ENCODE peak calls at places on chromosomes 12 and 14, in ten cellular contexts. U, T, K, A, H, I, Q, Z, J and R are unnamed samples. For H3K27me3, the result is how much of the 10 kb centered on the place peaks cover.

GRCh38 chr14:104191409-104191997 is 53.1 kb downstream of the KIF26A start:
- DNase-seq in U (no peak), T (no peak), K (no peak), A (no peak), H (no peak), I (no peak), Q (no peak), Z (no peak), J (no peak), R (no peak)

GRCh38 chr14:100611811-100612480 is 24.7 kb upstream of the BEGAIN start:
- DNase-seq in U (no peak), T (no peak), K (no peak), A (no peak), H (no peak), I (no peak), Q (no peak), Z (no peak), J (peak), R (no peak)

GRCh38 chr14:94373708-94374107 is 14.7 kb downstream of the SERPINA1 start:
- DNase-seq in U (no peak), T (peak), K (peak), A (no peak), H (no peak), I (peak), Q (peak), Z (no peak), J (no peak), R (no peak)

GRCh38 chr12:2335109-2335508 is 282.3 kb downstream of the CACNA1C start:
- DNase-seq in U (no peak), T (no peak), K (no peak), A (no peak), H (no peak), I (no peak), Q (no peak), Z (no peak), J (no peak), R (no peak)

GRCh38 chr14:62670526-62670925 is 374.7 kb downstream of the KCNH5 start:
- DNase-seq in U (no peak), T (no peak), K (peak), A (no peak), H (no peak), I (no peak), Q (no peak), Z (no peak), J (no peak), R (no peak)

GRCh38 chr12:94941440-94941862 is 62.0 kb downstream of the NDUFA12 start:
- DNase-seq in U (no peak), T (peak), K (peak), A (peak), H (no peak), I (no peak), Q (no peak), Z (peak), J (peak), R (peak)

GRCh38 chr14:34933301-34933700 is 49.5 kb upstream of the SRP54 start:
- DNase-seq in U (no peak), T (no peak), K (no peak), A (no peak), H (no peak), I (no peak), Q (no peak), Z (no peak), J (no peak), R (no peak)

GRCh38 chr14:75238728-75239455 is 39.7 kb upstream of the FOS start:
- DNase-seq in U (no peak), T (no peak), K (no peak), A (no peak), H (no peak), I (no peak), Q (no peak), Z (no peak), J (no peak), R (no peak)

GRCh38 chr12:19437996-19438395 is 1.3 kb upstream of the AEBP2 start:
- DNase-seq in U (no peak), T (no peak), K (no peak), A (no peak), H (no peak), I (no peak), Q (no peak), Z (no peak), J (no peak), R (no peak)

GRCh38 chr12:97465012-97465345 is 2.4 kb downstream of the RMST start:
- DNase-seq in U (no peak), T (no peak), K (no peak), A (no peak), H (no peak), I (no peak), Q (no peak), Z (no peak), J (no peak), R (no peak)

GRCh38 chr14:65866906-65867305 is 454.4 kb downstream of the FUT8 start:
- DNase-seq in U (no peak), T (no peak), K (peak), A (no peak), H (no peak), I (no peak), Q (no peak), Z (no peak), J (no peak), R (peak)

GRCh38 chr12:120079352-120080042 is 37.1 kb downstream of the RAB35 start:
- DNase-seq in U (no peak), T (no peak), K (no peak), A (no peak), H (no peak), I (no peak), Q (peak), Z (no peak), J (no peak), R (no peak)

GRCh38 chr14:61188936-61189808 is 92.0 kb downstream of the TMEM30B start:
- DNase-seq in U (peak), T (peak), K (peak), A (no peak), H (no peak), I (no peak), Q (no peak), Z (peak), J (peak), R (peak)

GRCh38 chr12:25583545-25583944 is 30.5 kb upstream of the LMNTD1 start:
- DNase-seq in U (no peak), T (no peak), K (peak), A (no peak), H (no peak), I (no peak), Q (peak), Z (peak), J (peak), R (peak)

GRCh38 chr12:48388938-48389337 is 38.2 kb upstream of the ZNF641 start:
- DNase-seq in U (no peak), T (no peak), K (peak), A (no peak), H (no peak), I (no peak), Q (no peak), Z (no peak), J (no peak), R (no peak)

GRCh38 chr14:104162495-104162894 is 24.1 kb downstream of the KIF26A start:
- DNase-seq in U (no peak), T (no peak), K (no peak), A (no peak), H (no peak), I (no peak), Q (no peak), Z (no peak), J (no peak), R (no peak)

GRCh38 chr14:104972301-104973211 is 5.6 kb downstream of the AHNAK2 start:
- DNase-seq in U (no peak), T (peak), K (no peak), A (no peak), H (no peak), I (no peak), Q (peak), Z (no peak), J (no peak), R (peak)

GRCh38 chr12:44674866-44675265 is 201.2 kb downstream of the NELL2 start:
- DNase-seq in U (no peak), T (no peak), K (no peak), A (no peak), H (no peak), I (no peak), Q (no peak), Z (no peak), J (no peak), R (no peak)

GRCh38 chr12:55925870-55926737 is 1.6 kb downstream of the PYM1 start:
- DNase-seq in U (no peak), T (no peak), K (no peak), A (no peak), H (no peak), I (no peak), Q (peak), Z (no peak), J (no peak), R (no peak)

GRCh38 chr12:6540181-6540877 is 6.0 kb downstream of the GAPDH start:
- DNase-seq in U (no peak), T (peak), K (peak), A (no peak), H (no peak), I (peak), Q (peak), Z (peak), J (peak), R (peak)

GRCh38 chr12:65656904-65657351 is 167.4 kb upstream of the HMGA2 start:
- DNase-seq in U (no peak), T (no peak), K (peak), A (no peak), H (no peak), I (peak), Q (peak), Z (no peak), J (no peak), R (no peak)

GRCh38 chr14:68655021-68655811 is 137.7 kb downstream of the ZFP36L1 start:
- DNase-seq in U (no peak), T (no peak), K (peak), A (no peak), H (no peak), I (no peak), Q (no peak), Z (peak), J (peak), R (peak)

GRCh38 chr14:33679461-33680225 is 271.2 kb downstream of the EGLN3 start:
- DNase-seq in U (peak), T (no peak), K (peak), A (no peak), H (no peak), I (no peak), Q (no peak), Z (no peak), J (no peak), R (no peak)

GRCh38 chr14:70641548-70642312 is at the start of gene TTC9:
- DNase-seq in U (peak), T (no peak), K (peak), A (no peak), H (no peak), I (no peak), Q (no peak), Z (no peak), J (peak), R (peak)

GRCh38 chr12:114674201-114675047 is 9.6 kb downstream of the TBX3 start:
- DNase-seq in U (peak), T (no peak), K (no peak), A (no peak), H (no peak), I (no peak), Q (no peak), Z (no peak), J (no peak), R (peak)

GRCh38 chr12:123516221-123516780 is 17.2 kb downstream of the RILPL1 start:
- DNase-seq in U (no peak), T (no peak), K (no peak), A (no peak), H (no peak), I (no peak), Q (no peak), Z (no peak), J (no peak), R (no peak)

GRCh38 chr12:51846911-51847829 is 1.3 kb downstream of the FIGNL2 start:
- DNase-seq in U (peak), T (no peak), K (peak), A (peak), H (no peak), I (no peak), Q (no peak), Z (no peak), J (peak), R (peak)
- H3K4me3 ChIP-seq in U (peak), T (peak), K (peak), A (peak), H (peak), I (peak), Q (no peak), Z (peak), J (peak), R (peak)

GRCh38 chr12:67211029-67211428 is 58.1 kb upstream of the CAND1 start:
- DNase-seq in U (no peak), T (no peak), K (no peak), A (no peak), H (no peak), I (no peak), Q (no peak), Z (no peak), J (no peak), R (no peak)

GRCh38 chr12:67208326-67209067 is 60.7 kb upstream of the CAND1 start:
- DNase-seq in U (no peak), T (no peak), K (no peak), A (no peak), H (no peak), I (no peak), Q (no peak), Z (no peak), J (no peak), R (no peak)

GRCh38 chr12:67211494-67211893 is 57.7 kb upstream of the CAND1 start:
- DNase-seq in U (no peak), T (no peak), K (no peak), A (no peak), H (no peak), I (no peak), Q (no peak), Z (no peak), J (no peak), R (no peak)
- H3K27me3 ChIP-seq in U (under half), T (under half), K (under half), A (under half), H (under half), I (under half), Q (half or more), Z (under half), J (under half), R (under half)

GRCh38 chr12:64061868-64062375 is 160.2 kb downstream of the KICS2 start:
- DNase-seq in U (no peak), T (no peak), K (no peak), A (no peak), H (no peak), I (no peak), Q (no peak), Z (no peak), J (no peak), R (no peak)
- H3K4me3 ChIP-seq in U (no peak), T (no peak), K (no peak), A (no peak), H (no peak), I (no peak), Q (no peak), Z (no peak), J (no peak), R (no peak)

DNA sequence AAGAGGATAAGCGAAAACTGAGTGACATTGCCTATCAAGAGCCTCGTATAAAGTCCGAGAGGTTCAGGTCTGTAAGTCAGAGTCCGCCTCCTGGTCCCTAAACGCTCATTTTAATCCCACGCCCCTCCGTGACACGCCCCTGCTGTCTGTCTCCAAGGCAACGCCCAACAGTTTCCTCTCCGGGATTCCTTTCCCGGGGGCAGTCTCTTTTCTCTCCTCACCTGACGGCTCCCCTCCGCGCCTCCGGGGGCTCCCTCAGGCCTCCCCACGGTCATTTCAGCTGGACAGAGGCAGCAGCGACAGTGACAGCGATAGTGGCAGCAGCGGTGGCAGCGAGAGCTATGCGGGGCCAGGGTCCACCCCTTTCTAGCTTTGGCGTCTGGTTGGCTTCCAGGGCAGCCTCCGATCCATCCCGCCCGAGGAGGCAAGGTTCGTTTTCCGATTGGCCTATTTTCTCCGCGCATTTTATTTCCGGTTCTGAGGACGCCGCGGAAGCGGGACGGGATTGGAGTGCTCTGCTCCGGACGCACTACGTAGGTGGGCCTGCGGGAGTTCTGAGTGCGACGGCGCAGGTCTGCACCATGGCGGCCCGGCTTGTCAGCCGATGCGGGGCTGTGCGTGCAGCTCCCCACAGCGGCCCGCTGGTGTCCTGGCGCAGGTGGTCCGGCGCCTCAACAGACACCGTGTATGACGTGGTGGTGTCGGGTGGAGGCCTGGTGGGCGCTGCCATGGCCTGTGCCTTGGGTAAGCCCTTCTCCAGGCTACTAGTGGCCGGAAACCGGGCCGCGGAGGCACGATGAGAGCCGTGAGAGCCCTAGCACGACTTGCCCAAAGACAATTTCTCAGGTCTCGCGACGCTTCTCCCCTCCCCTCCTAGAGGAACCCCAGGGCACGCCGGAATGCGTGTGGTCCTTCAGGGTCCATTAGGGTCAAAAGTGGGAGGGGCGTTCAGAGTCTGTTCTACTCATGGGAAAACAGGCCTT is at the start of the genes COQ6 and FAM161B:
- DNase-seq in U (peak), T (peak), K (peak), A (peak), H (peak), I (peak), Q (peak), Z (peak), J (peak), R (peak)
- H3K27me3 ChIP-seq in U (under half), T (under half), K (under half), A (under half), H (under half), I (under half), Q (under half), Z (under half), J (under half), R (under half)

GRCh38 chr14:50399251-50400032 is 2.8 kb upstream of the CDKL1 start:
- DNase-seq in U (no peak), T (no peak), K (peak), A (no peak), H (no peak), I (peak), Q (peak), Z (no peak), J (no peak), R (peak)

GRCh38 chr14:50394713-50395112 is 2.0 kb downstream of the CDKL1 start:
- DNase-seq in U (no peak), T (no peak), K (no peak), A (no peak), H (no peak), I (no peak), Q (no peak), Z (no peak), J (no peak), R (no peak)

GRCh38 chr14:50397461-50398196 is 948 bp upstream of the CDKL1 start:
- DNase-seq in U (no peak), T (no peak), K (no peak), A (no peak), H (no peak), I (no peak), Q (no peak), Z (no peak), J (peak), R (peak)

GRCh38 chr14:50396636-50397460 is at the start of gene CDKL1:
- DNase-seq in U (peak), T (peak), K (peak), A (peak), H (no peak), I (peak), Q (no peak), Z (no peak), J (peak), R (peak)

DNA sequence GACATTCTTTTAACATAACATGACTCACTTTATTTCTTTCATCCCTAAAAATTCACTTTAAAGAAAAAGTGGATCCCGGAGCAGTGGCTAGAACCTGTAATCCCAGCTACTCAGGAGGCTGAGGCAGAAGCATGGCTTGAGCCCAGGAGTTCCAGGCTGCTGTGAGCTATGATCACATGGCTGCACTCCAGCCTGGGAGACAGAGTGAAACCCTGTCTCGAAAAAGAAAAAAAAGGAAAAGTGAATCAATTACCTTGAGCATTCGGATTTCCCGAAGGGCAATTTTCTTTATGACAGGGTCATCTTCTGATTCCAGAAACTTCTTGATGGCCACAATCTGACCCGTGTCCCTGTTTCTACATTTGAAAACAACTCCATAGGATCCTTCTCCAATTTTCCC is 1.2 kb downstream of the CDKL1 start:
- DNase-seq in U (no peak), T (no peak), K (no peak), A (no peak), H (no peak), I (no peak), Q (no peak), Z (no peak), J (no peak), R (no peak)
- H3K4me3 ChIP-seq in U (no peak), T (peak), K (no peak), A (no peak), H (peak), I (peak), Q (no peak), Z (peak), J (no peak), R (no peak)

DNA sequence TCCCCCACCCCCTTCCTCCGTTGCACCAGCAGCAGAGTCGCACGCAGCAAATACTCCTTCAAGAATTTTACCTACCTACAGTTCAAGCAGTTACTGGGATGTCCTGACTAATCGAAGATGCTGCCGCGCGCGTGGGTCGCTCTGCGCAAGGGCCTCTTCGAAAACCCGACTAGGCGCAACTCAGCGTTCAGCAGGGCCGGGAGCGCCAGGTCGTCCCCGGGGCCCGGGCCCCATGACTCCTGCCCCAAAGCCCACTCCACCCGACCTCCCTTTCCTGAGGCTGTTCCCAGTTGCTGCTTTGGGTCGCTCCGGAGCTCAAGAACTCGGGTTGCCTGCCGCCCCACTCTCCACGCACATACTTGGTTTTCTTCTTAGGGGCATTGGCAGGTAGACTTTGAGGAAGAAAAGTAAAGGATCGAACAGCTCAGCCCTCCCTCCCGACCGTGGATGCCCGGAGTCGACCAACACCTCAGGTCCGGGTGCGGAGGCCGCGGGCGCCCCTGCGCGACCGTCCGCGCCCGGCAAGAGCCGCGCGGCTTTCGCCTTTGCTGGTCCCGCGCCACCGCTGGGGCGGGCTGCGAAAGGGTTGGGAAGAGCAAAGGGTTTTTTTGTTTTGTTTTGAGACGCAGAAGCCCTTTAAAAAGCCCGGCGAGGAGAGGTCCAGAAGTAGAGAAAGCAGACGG is 1.9 kb downstream of the BMP4 start:
- DNase-seq in U (no peak), T (peak), K (peak), A (no peak), H (no peak), I (no peak), Q (no peak), Z (no peak), J (no peak), R (no peak)
- H3K27me3 ChIP-seq in U (under half), T (under half), K (half or more), A (under half), H (under half), I (half or more), Q (under half), Z (under half), J (half or more), R (half or more)